ENCODE peak calls at places on chromosomes 6 and 20, in four cellular contexts. V, R, Q and L are unnamed samples.

GRCh38 chr6:85576479-85576878 is 17.2 kb downstream of the SNX14 start:
- DNase-seq in Q (no peak), R (no peak), V (no peak), L (no peak)

GRCh38 chr6:139380611-139381010 is 6.2 kb upstream of the CITED2 start:
- DNase-seq in R (no peak), Q (no peak), V (no peak), L (no peak)

GRCh38 chr6:160102956-160103824 is 18.4 kb upstream of the SLC22A1 start:
- DNase-seq in R (no peak), Q (peak; percentile 45), V (peak; percentile 39), L (peak; percentile 55)

GRCh38 chr6:41704028-41704427 is 31.4 kb downstream of the TFEB start:
- DNase-seq in R (no peak), V (no peak), Q (no peak), L (no peak)

GRCh38 chr6:31834704-31835375 is 7.3 kb downstream of the HSPA1B start:
- DNase-seq in R (no peak), V (peak; percentile 80), Q (peak; percentile 77), L (peak; percentile 59)

GRCh38 chr20:35663813-35664543 is 722 bp downstream of the CPNE1 start:
- DNase-seq in R (no peak), V (peak; percentile 39), Q (peak; percentile 61), L (peak; percentile 45)

GRCh38 chr6:12174878-12175277 is 115.3 kb upstream of the EDN1 start:
- DNase-seq in R (no peak), Q (no peak), V (no peak), L (no peak)

GRCh38 chr6:142935553-142936517 is 9.1 kb downstream of the HIVEP2 start:
- DNase-seq in Q (no peak), V (no peak), R (no peak), L (no peak)

GRCh38 chr6:17138033-17138432 is 36.2 kb downstream of the STMND1 start:
- DNase-seq in Q (no peak), R (no peak), V (no peak), L (no peak)

GRCh38 chr6:155263373-155264063 is at the start of gene CLDN20:
- DNase-seq in R (no peak), Q (no peak), V (no peak), L (no peak)

GRCh38 chr6:116059713-116060571 is 749 bp downstream of the FRK start:
- DNase-seq in Q (peak; percentile 42), R (peak; percentile 62), V (no peak), L (no peak)

GRCh38 chr6:165010556-165011535 is 298.6 kb downstream of the C6orf118 start:
- DNase-seq in Q (no peak), R (no peak), V (no peak), L (no peak)

GRCh38 chr6:16805190-16805860 is 44.1 kb upstream of the ATXN1 start:
- DNase-seq in Q (peak; percentile 23), R (no peak), V (no peak), L (no peak)

GRCh38 chr6:84460491-84460890 is 233.0 kb upstream of the CEP162 start:
- DNase-seq in Q (no peak), R (no peak), V (no peak), L (no peak)

GRCh38 chr6:122726649-122727048 is 52.9 kb upstream of the FABP7 start:
- DNase-seq in V (no peak), R (no peak), Q (peak; percentile 19), L (peak; percentile 18)

GRCh38 chr6:112883095-112883494 is 536.0 kb downstream of the RFPL4B start:
- DNase-seq in R (no peak), V (no peak), Q (no peak), L (no peak)

GRCh38 chr6:81608776-81609175 is 143.7 kb downstream of the TENT5A start:
- DNase-seq in R (no peak), V (no peak), Q (no peak), L (no peak)

GRCh38 chr20:58192567-58192966 is 35.9 kb downstream of the ANKRD60 start:
- DNase-seq in Q (no peak), V (peak; percentile 49), R (no peak), L (peak; percentile 75)

GRCh38 chr6:11918021-11918738 is 93.9 kb upstream of the HIVEP1 start:
- DNase-seq in R (no peak), Q (no peak), V (no peak), L (no peak)

GRCh38 chr6:3484240-3484639 is 27.4 kb upstream of the SLC22A23 start:
- DNase-seq in R (no peak), Q (no peak), V (no peak), L (no peak)

GRCh38 chr20:49043000-49043399 is 3.1 kb upstream of the CSE1L start:
- DNase-seq in Q (no peak), V (no peak), R (no peak), L (no peak)

GRCh38 chr20:53901064-53901463 is 169.3 kb downstream of the BCAS1 start:
- DNase-seq in R (no peak), Q (no peak), V (no peak), L (no peak)

GRCh38 chr6:129929433-129929832 is 68.3 kb upstream of the TMEM244 start:
- DNase-seq in R (no peak), Q (no peak), V (no peak), L (no peak)

GRCh38 chr6:125304970-125305369 is 3.2 kb upstream of the HDDC2 start:
- DNase-seq in R (no peak), V (no peak), Q (no peak), L (no peak)

GRCh38 chr6:20200761-20201160 is 11.5 kb downstream of the MBOAT1 start:
- DNase-seq in Q (no peak), R (no peak), V (no peak), L (no peak)
- TF ChIP-seq NR2C2 in Q (no peak), R (no peak), V (no peak), L (no peak)

GRCh38 chr6:27752038-27752885 is 159.9 kb downstream of the OR2B2 start:
- DNase-seq in V (peak; percentile 56), R (peak; percentile 68), Q (peak; percentile 89), L (peak; percentile 44)
- TF ChIP-seq NR2C2 in V (no peak), R (no peak), Q (no peak), L (no peak)

GRCh38 chr6:128600397-128600951 is 80.1 kb upstream of the PTPRK start:
- DNase-seq in Q (no peak), V (no peak), R (peak; percentile 11), L (no peak)
- TF ChIP-seq NR2C2 in Q (no peak), V (no peak), R (no peak), L (no peak)

DNA sequence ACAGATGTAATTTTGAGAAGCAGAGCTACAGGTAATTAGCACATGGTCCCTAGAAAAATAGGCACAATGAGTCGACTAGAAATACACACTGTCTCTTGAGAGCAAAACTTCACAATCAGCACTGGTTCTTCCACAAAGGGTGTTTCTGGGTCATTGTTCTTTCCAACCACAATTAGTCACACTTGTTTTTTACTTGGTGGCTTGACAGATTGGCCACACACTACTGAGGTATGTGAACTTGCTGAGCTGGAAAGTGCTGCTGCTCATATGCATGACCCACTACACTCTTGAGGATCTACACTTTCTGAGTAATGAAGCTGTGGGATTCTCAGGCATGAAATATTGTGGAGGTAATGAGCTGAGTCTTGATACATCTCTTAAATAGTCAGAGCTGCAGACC is 347.7 kb downstream of the BCKDHB start:
- DNase-seq in R (peak; percentile 27), V (no peak), Q (no peak), L (no peak)
- TF ChIP-seq NR2C2 in R (no peak), V (no peak), Q (no peak), L (no peak)

DNA sequence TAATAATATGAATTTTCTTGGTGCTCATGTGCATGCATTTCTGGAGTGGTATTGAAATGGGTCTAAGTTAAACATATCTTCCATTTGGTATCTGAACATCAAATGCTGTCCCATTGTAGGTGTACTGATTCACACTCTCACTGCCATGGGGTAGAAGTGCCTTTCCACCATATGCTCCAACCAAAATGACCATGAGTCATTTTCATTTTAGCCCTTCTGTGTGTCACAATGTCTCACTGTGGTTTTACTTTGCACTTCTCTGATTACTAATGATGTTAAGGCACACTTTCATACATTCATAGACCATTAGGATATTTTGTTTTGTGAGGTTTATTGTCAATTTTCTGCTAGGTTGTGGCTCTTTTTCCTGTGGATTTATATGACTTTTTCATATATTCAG is 211.9 kb downstream of the HAO1 start:
- DNase-seq in R (no peak), Q (no peak), V (no peak), L (no peak)
- TF ChIP-seq NR2C2 in R (no peak), Q (no peak), V (no peak), L (no peak)

GRCh38 chr20:4997207-4997606 is 4.1 kb downstream of the SLC23A2 start:
- DNase-seq in Q (no peak), R (no peak), V (no peak), L (no peak)
- TF ChIP-seq NR2C2 in Q (no peak), R (no peak), V (no peak), L (no peak)

DNA sequence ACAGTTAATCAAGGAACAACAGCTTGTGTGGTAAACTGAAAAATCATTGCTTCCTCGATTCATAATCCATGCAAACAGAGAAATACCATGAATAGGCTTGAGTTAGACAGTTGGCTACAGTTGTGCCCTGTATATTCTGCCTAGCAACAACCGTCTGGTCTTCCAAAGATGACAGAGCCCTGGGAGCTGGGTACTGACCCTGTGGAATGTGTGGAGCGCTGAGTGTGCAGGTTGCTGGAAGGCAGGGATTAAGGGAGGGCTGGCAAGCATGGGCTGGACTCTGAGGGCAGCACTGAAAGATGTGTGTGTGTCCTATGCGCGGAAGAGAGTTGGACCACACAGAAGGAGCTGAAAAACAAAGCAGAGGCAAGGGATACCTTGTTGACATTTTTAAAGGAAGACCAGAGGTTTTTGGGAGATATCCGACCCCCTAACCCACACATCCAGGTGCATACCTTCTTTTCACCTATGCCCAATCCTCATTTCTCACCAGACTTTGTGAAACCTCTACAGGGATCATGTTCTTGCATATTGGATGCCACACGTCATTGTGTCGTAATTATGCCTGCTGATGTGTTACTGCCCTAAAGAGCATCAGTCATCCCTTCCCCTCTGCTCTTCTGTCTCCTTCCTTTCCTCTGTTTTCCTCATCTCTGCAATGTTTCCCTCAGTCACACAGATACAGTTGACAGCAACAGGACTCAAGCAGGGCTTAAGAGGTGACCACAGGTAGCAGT is 58.2 kb upstream of the VGLL2 start:
- DNase-seq in Q (no peak), R (no peak), V (no peak), L (peak; percentile 16)
- TF ChIP-seq NR2C2 in Q (no peak), R (no peak), V (no peak), L (no peak)